ENCODE peak calls at places on chromosomes 5 and 9, in four cellular contexts. D is astrocyte of the cerebellum, C is A549, B is fibroblast of pulmonary artery. O is an unnamed sample.

GRCh38 chr9:96382175-96382574 is 1.3 kb downstream of the SLC35D2 start:
- DNase-seq in D (no peak), C (no peak), B (peak), O (no peak)

GRCh38 chr9:127968046-127968445 is 12.7 kb downstream of the EEIG1 start:
- DNase-seq in D (no peak), C (peak), B (no peak), O (no peak)

GRCh38 chr9:135287627-135288026 is 192.0 kb upstream of the PPP1R26 start:
- DNase-seq in D (no peak), C (no peak), B (no peak), O (no peak)

GRCh38 chr5:1251678-1252580 is 26.7 kb downstream of the SLC6A18 start:
- DNase-seq in D (no peak), C (no peak), B (no peak), O (no peak)

GRCh38 chr5:123035320-123035949 is 1.1 kb downstream of the PPIC start:
- DNase-seq in D (peak), C (peak), B (peak), O (no peak)

GRCh38 chr9:13665418-13666066 is 386.1 kb upstream of the MPDZ start:
- DNase-seq in D (no peak), C (peak), B (peak), O (no peak)

GRCh38 chr9:24391095-24391494 is 154.6 kb downstream of the IZUMO3 start:
- DNase-seq in D (no peak), C (no peak), B (no peak), O (no peak)

GRCh38 chr9:134188421-134189166 is 24.2 kb upstream of the RNU6ATAC start:
- DNase-seq in D (no peak), C (no peak), B (no peak), O (no peak)

GRCh38 chr9:124182741-124183140 is 75.0 kb upstream of the NEK6 start:
- DNase-seq in D (no peak), C (no peak), B (no peak), O (no peak)

GRCh38 chr5:136007271-136007670 is 21.5 kb upstream of the TGFBI start:
- DNase-seq in D (no peak), C (no peak), B (no peak), O (no peak)

GRCh38 chr5:18551716-18552115 is 917.5 kb downstream of the TAF11L14 start:
- DNase-seq in D (no peak), C (no peak), B (no peak), O (no peak)

GRCh38 chr9:37061763-37062162 is 27.7 kb upstream of the PAX5 start:
- DNase-seq in D (no peak), C (peak), B (peak), O (no peak)

GRCh38 chr5:83331842-83332241 is 139.7 kb upstream of the VCAN start:
- DNase-seq in D (no peak), C (no peak), B (no peak), O (no peak)

GRCh38 chr9:16884952-16885513 is 14.6 kb upstream of the BNC2 start:
- DNase-seq in D (no peak), C (no peak), B (peak), O (no peak)

GRCh38 chr9:87322840-87323635 is 174.6 kb upstream of the DAPK1 start:
- DNase-seq in D (no peak), C (no peak), B (peak), O (no peak)

GRCh38 chr5:1337490-1338195 is 7.3 kb downstream of the CLPTM1L start:
- DNase-seq in D (no peak), C (no peak), B (no peak), O (no peak)

GRCh38 chr5:172414618-172415599 is 39.4 kb downstream of the SH3PXD2B start:
- DNase-seq in D (no peak), C (no peak), B (no peak), O (no peak)

GRCh38 chr5:83567741-83568530 is 96.4 kb downstream of the VCAN start:
- DNase-seq in D (peak), C (no peak), B (peak), O (peak)

GRCh38 chr9:130172858-130173461 is 756 bp downstream of the NCS1 start:
- DNase-seq in D (no peak), C (no peak), B (no peak), O (no peak)

GRCh38 chr9:129340427-129341196 is 162.6 kb upstream of the IER5L start:
- DNase-seq in D (no peak), C (peak), B (no peak), O (no peak)

GRCh38 chr9:120383999-120384924 is 195.7 kb downstream of the CDK5RAP2 start:
- DNase-seq in D (peak), C (no peak), B (peak), O (no peak)

GRCh38 chr5:139651863-139652787 is 4.0 kb downstream of the CXXC5 start:
- DNase-seq in D (peak), C (peak), B (peak), O (peak)

GRCh38 chr9:124733964-124734740 is 37.0 kb downstream of the NR6A1 start:
- DNase-seq in D (no peak), C (no peak), B (no peak), O (no peak)

GRCh38 chr5:157917909-157918809 is 59.2 kb upstream of the CLINT1 start:
- DNase-seq in D (peak), C (peak), B (peak), O (peak)

GRCh38 chr5:132105688-132106087 is 32.1 kb downstream of the CSF2 start:
- DNase-seq in D (no peak), C (no peak), B (no peak), O (no peak)

GRCh38 chr9:26221295-26221694 is 543.1 kb upstream of the TUSC1 start:
- DNase-seq in D (no peak), C (no peak), B (no peak), O (no peak)

GRCh38 chr5:106331415-106331814 is 1339.3 kb downstream of the EFNA5 start:
- DNase-seq in D (peak), C (no peak), B (peak), O (no peak)

GRCh38 chr5:77437194-77437593 is 54.9 kb downstream of the WDR41 start:
- DNase-seq in D (no peak), C (peak), B (no peak), O (no peak)

GRCh38 chr5:43854697-43855292 is 251.8 kb downstream of the NNT start:
- DNase-seq in D (no peak), C (no peak), B (peak), O (no peak)

GRCh38 chr9:95379630-95380029 is 62.1 kb upstream of the FANCC start:
- DNase-seq in D (no peak), C (peak), B (no peak), O (no peak)

GRCh38 chr9:137083418-137084004 is 3.3 kb upstream of the MAN1B1 start:
- DNase-seq in D (peak), C (peak), B (peak), O (peak)

GRCh38 chr5:138929571-138929955 is 54.4 kb upstream of the LRRTM2 start:
- DNase-seq in D (no peak), C (no peak), B (no peak), O (no peak)

GRCh38 chr9:83628540-83628939 is 5.6 kb downstream of the IDNK start:
- DNase-seq in D (no peak), C (no peak), B (no peak), O (no peak)

GRCh38 chr5:36530249-36530648 is 76.2 kb upstream of the SLC1A3 start:
- DNase-seq in D (peak), C (no peak), B (no peak), O (no peak)

GRCh38 chr5:172420215-172420934 is 34.0 kb downstream of the SH3PXD2B start:
- DNase-seq in D (peak), C (peak), B (peak), O (peak)

DNA sequence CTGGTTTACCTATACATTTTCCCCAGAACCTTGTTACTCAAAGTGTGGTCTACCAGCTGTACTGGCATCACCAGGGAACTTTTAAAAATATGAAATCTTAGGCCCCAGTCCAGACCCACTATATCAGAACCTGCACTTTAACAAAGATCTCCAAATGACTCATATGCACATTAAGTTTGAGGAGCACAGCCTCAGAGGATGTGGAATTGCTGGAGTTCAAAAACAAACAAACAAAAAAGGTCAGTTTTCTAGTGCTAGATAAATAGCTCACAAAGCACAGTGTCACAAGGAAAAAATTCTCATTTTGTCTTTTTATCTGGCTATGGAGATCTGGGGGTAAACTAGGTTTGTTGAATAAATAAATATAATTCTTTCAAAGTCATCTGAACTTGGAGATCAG is 68.9 kb upstream of the ANKRD55 start:
- DNase-seq in D (peak), C (no peak), B (peak), O (no peak)
- H3K4me3 ChIP-seq in D (no peak), C (no peak), B (no peak), O (no peak)

GRCh38 chr5:45796959-45797553 is 100.9 kb upstream of the HCN1 start:
- DNase-seq in D (no peak), C (peak), B (no peak), O (no peak)
- TF ChIP-seq CTCF in D (peak), C (no peak), B (peak), O (peak)

DNA sequence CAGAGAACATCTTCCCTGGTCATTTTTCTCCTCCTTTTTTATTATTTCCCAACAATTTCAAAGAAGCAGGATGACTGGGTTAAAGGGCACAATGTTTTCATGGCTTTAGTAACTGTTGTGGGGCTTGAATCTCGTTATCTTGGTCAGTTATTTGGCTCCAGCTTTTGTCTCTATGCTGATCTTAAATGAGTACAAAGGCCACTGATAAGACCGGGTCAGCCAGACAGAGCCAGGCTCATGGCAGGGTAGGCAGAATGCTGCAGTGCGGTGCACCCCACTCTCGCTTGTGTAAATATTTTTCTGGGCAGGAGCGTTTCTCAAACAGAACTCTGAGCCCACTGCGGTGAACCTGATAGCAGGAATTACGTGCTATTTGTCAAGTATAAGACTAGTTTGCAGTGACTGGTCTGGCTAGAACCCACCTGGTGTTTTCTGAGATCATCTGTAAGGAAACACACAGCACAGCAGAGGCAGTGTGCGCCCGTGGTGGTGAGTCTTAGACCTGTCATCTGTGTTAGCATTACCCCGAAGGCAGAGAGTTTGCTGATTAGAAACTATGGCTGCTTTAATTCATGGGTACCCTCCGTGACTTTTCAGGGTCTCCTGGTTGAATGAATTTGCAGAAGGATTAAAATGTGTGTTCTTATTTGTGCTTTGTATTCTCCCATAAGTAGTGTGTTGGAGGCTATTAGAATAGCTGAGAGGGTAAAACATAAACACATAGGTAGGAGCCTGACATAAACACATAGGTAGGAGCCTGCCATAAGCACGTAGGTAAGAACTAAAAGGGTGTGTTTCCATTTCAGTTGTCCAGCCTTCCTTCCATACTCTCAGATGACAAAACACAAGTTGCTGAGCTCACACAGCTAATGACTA is 158.6 kb upstream of the DMRT1 start:
- DNase-seq in D (no peak), C (peak), B (peak), O (no peak)
- H3K4me3 ChIP-seq in D (no peak), C (peak), B (no peak), O (no peak)

DNA sequence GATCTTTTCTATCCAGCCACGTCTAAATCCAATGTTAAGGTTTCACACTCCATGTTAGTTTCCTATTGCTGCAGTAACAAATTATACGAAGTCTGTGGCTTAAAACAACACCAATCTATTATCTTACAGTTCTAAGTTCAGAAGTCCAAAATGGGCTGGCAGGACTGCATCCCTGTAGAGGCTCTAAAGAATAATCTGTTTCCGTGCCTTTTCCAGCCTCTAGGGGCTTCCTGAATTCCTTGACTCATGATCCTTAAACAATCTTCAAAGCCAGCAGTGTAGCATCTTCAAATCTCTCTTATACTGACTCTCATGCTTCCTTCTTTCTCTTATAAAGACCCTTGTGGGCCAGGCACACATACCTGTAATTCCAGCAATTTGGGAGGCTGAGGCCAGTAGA is 6.8 kb downstream of the PLGRKT start:
- DNase-seq in D (no peak), C (no peak), B (no peak), O (no peak)
- TF ChIP-seq CTCF in D (peak), C (no peak), B (peak), O (no peak)

DNA sequence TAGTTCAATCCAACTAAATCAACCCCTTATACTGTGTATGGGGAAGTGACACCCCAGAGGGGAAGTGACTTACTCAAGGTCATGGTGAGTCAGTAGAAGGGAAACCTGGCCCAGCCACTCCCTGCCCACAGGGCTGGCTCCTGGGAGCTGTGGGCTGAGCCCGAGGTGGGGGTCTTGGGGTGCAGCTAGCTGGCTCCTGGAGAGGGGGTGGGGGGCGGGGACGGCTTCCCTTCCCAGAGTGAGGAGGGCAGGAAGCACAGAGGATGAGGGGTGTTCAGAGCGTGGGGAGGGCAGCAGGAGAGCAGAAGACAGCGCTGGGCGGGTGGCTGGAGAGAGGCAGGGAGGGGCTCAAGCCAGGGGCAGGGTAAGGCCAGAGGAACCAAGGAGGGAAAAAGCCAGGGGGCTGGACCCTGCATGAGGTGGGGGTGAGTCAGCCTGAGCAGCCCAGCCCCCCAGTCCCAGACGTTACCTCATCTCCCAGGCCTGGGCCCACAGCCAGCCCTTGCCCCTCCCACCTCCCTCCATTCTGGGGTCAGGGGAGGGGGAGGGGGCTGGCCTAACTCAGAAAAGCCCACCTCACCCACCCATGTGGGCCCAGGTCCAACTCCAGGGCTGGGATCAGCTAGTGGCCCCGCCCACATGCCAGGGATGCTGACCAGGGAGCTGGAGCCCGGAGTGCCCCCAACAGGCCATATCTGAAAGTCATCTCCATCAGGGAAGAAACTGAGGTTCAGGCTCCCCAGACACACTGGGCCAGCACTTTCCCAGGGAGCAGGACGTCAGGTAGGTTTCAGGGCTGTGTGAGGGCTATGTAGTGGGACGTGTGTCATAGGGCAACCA is 2.8 kb downstream of the PDLIM7 start:
- DNase-seq in D (peak), C (peak), B (peak), O (no peak)
- H3K4me3 ChIP-seq in D (peak), C (peak), B (peak), O (peak)

GRCh38 chr5:163489745-163490075 is 15.7 kb upstream of the MAT2B start:
- DNase-seq in D (no peak), C (no peak), B (no peak), O (no peak)

GRCh38 chr5:163489055-163489744 is 16.2 kb upstream of the MAT2B start:
- DNase-seq in D (no peak), C (peak), B (peak), O (no peak)
- TF ChIP-seq CTCF in D (peak), C (no peak), B (peak), O (peak)

DNA sequence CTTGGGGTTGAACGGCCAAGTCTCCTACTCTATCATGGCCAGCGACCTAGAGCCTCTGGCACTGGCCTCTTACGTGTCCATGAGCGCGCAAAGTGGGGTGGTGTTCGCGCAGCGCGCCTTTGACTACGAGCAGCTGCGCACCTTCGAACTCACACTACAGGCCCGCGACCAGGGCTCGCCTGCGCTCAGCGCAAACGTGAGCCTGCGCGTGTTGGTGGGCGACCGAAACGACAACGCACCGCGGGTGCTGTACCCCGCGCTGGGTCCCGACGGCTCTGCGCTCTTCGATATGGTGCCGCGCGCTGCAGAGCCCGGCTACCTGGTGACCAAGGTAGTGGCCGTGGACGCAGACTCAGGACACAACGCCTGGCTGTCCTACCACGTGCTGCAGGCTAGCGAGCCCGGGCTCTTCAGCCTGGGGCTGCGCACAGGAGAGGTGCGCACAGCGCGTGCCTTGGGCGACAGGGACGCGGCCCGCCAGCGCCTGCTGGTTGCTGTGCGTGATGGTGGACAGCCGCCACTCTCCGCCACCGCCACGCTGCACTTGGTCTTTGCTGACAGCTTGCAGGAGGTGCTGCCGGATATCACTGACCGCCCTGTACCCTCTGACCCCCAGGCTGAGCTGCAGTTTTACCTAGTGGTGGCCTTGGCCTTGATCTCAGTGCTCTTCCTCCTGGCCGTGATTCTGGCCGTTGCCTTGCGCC is 2.0 kb downstream of the PCDHGB5 start:
- DNase-seq in D (no peak), C (no peak), B (no peak), O (no peak)
- H3K4me3 ChIP-seq in D (no peak), C (no peak), B (peak), O (no peak)